ENCODE peak calls at places on chromosome 5, in seven cellular contexts. Q is psoas muscle; O is SJSA1; A is IMR-90; Z is astrocyte; S is CD4-positive, alpha-beta T cell; W is endodermal cell. C is an unnamed sample. For H3K27me3, the result is how much of the 10 kb centered on the place peaks cover.

GRCh38 chr5:137470111-137470920 is 28.8 kb downstream of the SPOCK1 start:
- DNase-seq in S (no peak), Z (peak), Q (peak), A (peak), W (no peak), O (peak), C (peak)

GRCh38 chr5:60487885-60488425 is 212.0 kb downstream of the DEPDC1B start:
- DNase-seq in Q (no peak), A (no peak), S (no peak), Z (no peak), O (no peak), W (no peak), C (no peak)

GRCh38 chr5:9838906-9839305 is 208.8 kb upstream of the TAS2R1 start:
- DNase-seq in W (no peak), S (no peak), A (no peak), O (no peak), Q (no peak), Z (no peak), C (no peak)

GRCh38 chr5:156922207-156922792 is 40.7 kb downstream of the TIMD4 start:
- DNase-seq in O (no peak), S (no peak), W (no peak), Z (no peak), A (no peak), Q (no peak), C (no peak)

GRCh38 chr5:154642499-154643245 is 112.5 kb upstream of the LARP1 start:
- DNase-seq in O (peak), Z (no peak), W (no peak), S (no peak), A (peak), Q (no peak), C (no peak)

GRCh38 chr5:83434929-83435328 is 36.6 kb upstream of the VCAN start:
- DNase-seq in Z (no peak), Q (no peak), W (no peak), S (no peak), A (no peak), O (no peak), C (no peak)

GRCh38 chr5:156411131-156411727 is 84.3 kb downstream of the SGCD start:
- DNase-seq in Q (no peak), O (no peak), Z (peak), A (peak), S (no peak), W (no peak), C (peak)

GRCh38 chr5:153753645-153754432 is 263.4 kb downstream of the GRIA1 start:
- DNase-seq in Z (peak), Q (no peak), O (no peak), S (no peak), A (no peak), W (no peak), C (no peak)

GRCh38 chr5:15520856-15521255 is 20.9 kb downstream of the FBXL7 start:
- DNase-seq in S (no peak), A (no peak), Z (no peak), O (no peak), Q (no peak), W (no peak), C (no peak)

GRCh38 chr5:152070591-152070990 is 145.9 kb upstream of the GLRA1 start:
- DNase-seq in W (peak), S (no peak), A (no peak), Z (no peak), Q (no peak), O (no peak), C (no peak)

GRCh38 chr5:76104027-76104426 is 20.8 kb downstream of the SV2C start:
- DNase-seq in O (no peak), W (peak), A (peak), Z (no peak), S (no peak), Q (no peak), C (no peak)

GRCh38 chr5:139667001-139667729 is 19.0 kb downstream of the CXXC5 start:
- DNase-seq in Q (no peak), O (no peak), Z (no peak), S (no peak), A (no peak), W (no peak), C (no peak)

GRCh38 chr5:77080905-77081304 is 6.2 kb downstream of the ZBED3 start:
- DNase-seq in Z (no peak), O (no peak), W (no peak), Q (no peak), S (no peak), A (no peak), C (no peak)

GRCh38 chr5:43281840-43282658 is 31.2 kb downstream of the HMGCS1 start:
- DNase-seq in S (no peak), Q (no peak), O (no peak), W (no peak), Z (peak), A (peak), C (no peak)

GRCh38 chr5:54746346-54746745 is 228.8 kb downstream of the SNX18 start:
- DNase-seq in W (no peak), O (no peak), S (no peak), Z (no peak), Q (no peak), A (no peak), C (no peak)

GRCh38 chr5:179130101-179130681 is 70.0 kb downstream of the ZNF354C start:
- DNase-seq in S (no peak), W (peak), O (no peak), Z (no peak), Q (no peak), A (no peak), C (no peak)

GRCh38 chr5:75931175-75931574 is 152.0 kb upstream of the SV2C start:
- DNase-seq in S (no peak), A (no peak), Z (no peak), Q (no peak), O (no peak), W (no peak), C (no peak)

GRCh38 chr5:94545870-94546625 is 72.4 kb downstream of the KIAA0825 start:
- DNase-seq in Q (no peak), Z (no peak), O (no peak), W (no peak), S (no peak), A (no peak), C (no peak)

DNA sequence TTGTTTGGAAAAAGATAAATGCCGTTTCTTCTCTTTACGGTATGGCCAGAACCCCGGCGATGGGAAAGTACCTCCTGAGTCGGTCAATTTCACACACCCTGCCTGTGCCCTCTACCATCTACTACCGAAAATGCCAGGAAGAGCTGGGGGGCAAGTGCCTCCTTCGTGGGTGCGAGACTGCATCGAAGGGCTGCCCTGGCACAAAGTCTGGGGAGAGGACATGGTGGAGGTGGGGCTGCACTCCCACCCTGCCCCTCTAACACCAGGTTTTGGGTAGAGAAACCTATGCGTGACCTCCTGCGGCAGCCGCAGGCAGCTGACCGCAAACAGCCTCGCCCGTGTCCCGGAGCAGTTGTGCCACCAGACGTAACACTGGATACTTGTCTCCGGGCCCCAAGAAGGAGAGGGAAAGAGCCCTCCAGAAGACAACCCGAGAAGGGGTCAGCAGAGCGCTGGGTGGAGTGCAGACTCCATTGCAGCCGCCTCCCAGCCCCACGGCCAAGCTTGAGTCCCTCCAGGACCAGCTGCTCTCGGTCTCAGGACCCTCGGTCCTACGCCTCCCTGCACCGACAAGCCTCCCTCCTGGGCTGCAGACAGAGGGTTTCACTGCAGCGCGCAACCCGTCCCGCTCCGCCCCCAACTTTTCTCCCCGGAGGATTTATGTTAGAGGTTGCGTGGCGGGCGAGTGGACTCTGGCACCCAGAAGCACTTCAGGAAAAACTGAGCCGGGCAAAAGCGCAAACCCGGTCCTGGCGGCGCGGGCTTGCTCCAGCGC is 823 bp upstream of the PRDM6 start:
- DNase-seq in A (no peak), O (no peak), Z (no peak), S (no peak), W (peak), Q (no peak), C (no peak)
- H3K27me3 ChIP-seq in A (half or more), O (under half), Z (half or more), S (half or more), W (half or more), Q (under half), C (under half)

GRCh38 chr5:142652563-142652962 is 33.3 kb downstream of the FGF1 start:
- DNase-seq in S (no peak), Q (no peak), Z (no peak), A (no peak), O (no peak), W (no peak), C (no peak)
- H3K27me3 ChIP-seq in S (under half), Q (under half), Z (under half), A (under half), O (under half), W (under half), C (under half)

DNA sequence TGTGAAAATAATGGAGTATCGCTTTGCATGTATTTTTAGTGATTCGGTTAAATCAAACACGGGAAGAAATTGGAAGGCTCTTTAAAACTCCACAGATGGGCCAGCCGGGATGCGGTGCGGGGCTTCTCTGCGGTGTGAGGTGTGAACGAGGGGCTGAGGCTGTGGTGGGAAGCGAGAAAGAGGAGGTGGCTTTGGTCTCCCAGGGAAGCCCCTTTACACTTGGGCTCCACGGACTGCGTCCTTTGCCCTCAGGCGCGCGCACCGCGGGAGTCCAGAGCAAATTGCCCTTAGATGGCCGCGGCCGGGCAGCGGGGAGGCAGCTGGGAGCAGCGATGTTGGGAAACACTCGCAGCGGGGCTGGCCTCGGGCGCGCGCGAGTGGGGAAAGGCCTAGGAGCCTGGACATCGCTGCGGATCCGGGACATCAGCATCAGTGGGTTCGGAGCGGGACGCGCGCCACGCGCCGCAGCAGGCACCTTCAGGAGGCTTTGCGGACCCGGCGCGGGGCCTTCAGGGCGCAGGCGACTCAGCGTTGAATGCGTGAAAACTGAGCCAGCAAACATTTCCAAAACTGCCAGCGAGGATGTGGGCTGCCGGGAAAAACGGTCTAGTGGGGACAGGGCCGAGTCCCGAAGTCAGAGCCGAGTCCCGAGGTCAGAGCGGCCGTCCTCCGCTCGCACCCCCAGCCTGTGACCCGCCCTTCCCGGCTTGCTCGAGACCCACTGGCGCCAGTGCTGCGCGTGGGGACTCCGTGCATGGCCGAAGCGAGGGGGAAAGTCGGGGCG is 6.5 kb downstream of the IRX1 start:
- DNase-seq in A (no peak), S (no peak), O (no peak), Q (no peak), W (peak), Z (peak), C (no peak)
- H3K27me3 ChIP-seq in A (under half), S (half or more), O (under half), Q (under half), W (half or more), Z (under half), C (half or more)

GRCh38 chr5:116566251-116566650 is 8.4 kb downstream of the SEMA6A start:
- DNase-seq in W (no peak), Q (no peak), O (no peak), Z (no peak), S (no peak), A (no peak), C (no peak)
- H3K27me3 ChIP-seq in W (under half), Q (under half), O (under half), Z (under half), S (under half), A (under half), C (under half)

C was measured in AG04450.